ENCODE peak calls at places on chromosome 4, in nine cellular contexts. M is brain microvascular endothelial cell; J is astrocyte of the hippocampus; X is NCI-H460; O is stimulated activated CD4-positive, alpha-beta T cell treated with anti-CD3 and anti-CD28 coated beads, Interleukin-15, amount 100 ng/mL, for 1 hour; Y is lower leg skin; N is DMS 273 treated with DMSO at 0.1 percent for 48 hours; A is HS-5; T is endothelial cell. E is an unnamed sample.

GRCh38 chr4:113008726-113009125 is 40.7 kb upstream of the ANK2 start:
- DNase-seq in O (no peak), Y (no peak), T (no peak), X (no peak), A (no peak), J (no peak), M (no peak), N (no peak), E (no peak)

GRCh38 chr4:113222431-113222979 is 173.1 kb downstream of the ANK2 start:
- DNase-seq in M (peak), O (no peak), Y (no peak), N (no peak), J (peak), T (no peak), A (peak), X (no peak), E (peak)

GRCh38 chr4:110165382-110166285 is 32.8 kb downstream of the ELOVL6 start:
- DNase-seq in M (peak), O (peak), Y (no peak), A (peak), X (peak), T (no peak), J (peak), N (no peak), E (peak)

GRCh38 chr4:23966720-23967119 is 76.9 kb upstream of the PPARGC1A start:
- DNase-seq in A (no peak), N (no peak), T (no peak), X (no peak), J (no peak), M (no peak), O (no peak), Y (no peak), E (no peak)

GRCh38 chr4:106365613-106366012 is 3.0 kb downstream of the GIMD1 start:
- DNase-seq in O (no peak), Y (no peak), T (no peak), M (peak), J (peak), X (peak), N (no peak), A (peak), E (peak)

GRCh38 chr4:13762126-13762525 is 134.6 kb upstream of the BOD1L1 start:
- DNase-seq in A (no peak), J (no peak), N (no peak), T (no peak), X (no peak), M (no peak), O (no peak), Y (no peak), E (no peak)

GRCh38 chr4:16967722-16968121 is 69.3 kb upstream of the LDB2 start:
- DNase-seq in J (no peak), A (no peak), N (no peak), O (no peak), M (no peak), Y (peak), X (no peak), T (no peak), E (peak)

GRCh38 chr4:30600246-30600645 is 119.9 kb upstream of the PCDH7 start:
- DNase-seq in A (peak), T (no peak), J (peak), M (no peak), Y (no peak), N (no peak), O (no peak), X (no peak), E (peak)

GRCh38 chr4:5730993-5731975 is 20.3 kb downstream of the EVC start:
- DNase-seq in Y (no peak), N (no peak), O (no peak), A (no peak), T (no peak), X (no peak), M (no peak), J (no peak), E (no peak)

GRCh38 chr4:10204401-10205058 is 87.9 kb upstream of the WDR1 start:
- DNase-seq in A (no peak), N (no peak), M (no peak), Y (no peak), X (no peak), J (no peak), O (no peak), T (no peak), E (no peak)

GRCh38 chr4:136863756-136864155 is 668.5 kb downstream of the PCDH18 start:
- DNase-seq in T (peak), A (no peak), N (no peak), X (no peak), O (no peak), M (no peak), Y (no peak), J (peak), E (no peak)

GRCh38 chr4:119050501-119051090 is 85.0 kb upstream of the MYOZ2 start:
- DNase-seq in Y (no peak), O (no peak), A (no peak), X (no peak), J (peak), N (no peak), T (no peak), M (no peak), E (no peak)

GRCh38 chr4:14862881-14863280 is 139.4 kb upstream of the CPEB2 start:
- DNase-seq in J (peak), Y (no peak), A (no peak), X (no peak), N (no peak), O (no peak), T (no peak), M (no peak), E (peak)

GRCh38 chr4:106565727-106566126 is 197.1 kb upstream of the GIMD1 start:
- DNase-seq in Y (no peak), O (no peak), A (no peak), X (no peak), T (no peak), N (no peak), J (no peak), M (no peak), E (peak)

GRCh38 chr4:70559216-70559830 is 32.7 kb upstream of the AMBN start:
- DNase-seq in Y (no peak), O (no peak), A (no peak), N (peak), J (peak), T (peak), X (peak), M (peak), E (peak)

GRCh38 chr4:94995684-94996394 is 238.1 kb downstream of the BMPR1B start:
- DNase-seq in M (no peak), T (no peak), N (peak), J (peak), A (no peak), O (no peak), X (no peak), Y (no peak), E (peak)

GRCh38 chr4:2047781-2048581 is 11.1 kb upstream of the NAT8L start:
- DNase-seq in J (no peak), X (no peak), O (no peak), N (no peak), A (no peak), M (no peak), Y (peak), T (no peak), E (no peak)

GRCh38 chr4:81136161-81136910 is 78.7 kb downstream of the PRKG2 start:
- DNase-seq in A (peak), M (peak), Y (no peak), X (no peak), O (no peak), T (no peak), N (no peak), J (peak), E (peak)

GRCh38 chr4:53601251-53601764 is 10.0 kb upstream of the LNX1 start:
- DNase-seq in M (no peak), X (no peak), N (peak), J (no peak), O (no peak), Y (no peak), A (no peak), T (peak), E (no peak)

GRCh38 chr4:61517144-61517543 is 317.0 kb downstream of the ADGRL3 start:
- DNase-seq in Y (no peak), M (no peak), O (no peak), X (no peak), A (no peak), N (no peak), J (no peak), T (peak), E (no peak)

GRCh38 chr4:128338634-128339355 is 51.2 kb upstream of the PGRMC2 start:
- DNase-seq in Y (no peak), O (no peak), M (peak), J (peak), T (no peak), X (no peak), N (no peak), A (peak), E (peak)

GRCh38 chr4:100168521-100168920 is 21.7 kb downstream of the DDIT4L start:
- DNase-seq in T (no peak), O (no peak), X (no peak), A (no peak), J (peak), M (peak), Y (no peak), N (no peak), E (peak)

GRCh38 chr4:6767341-6767724 is 15.2 kb upstream of the KIAA0232 start:
- DNase-seq in M (no peak), N (no peak), Y (no peak), T (no peak), O (no peak), J (no peak), X (no peak), A (no peak), E (no peak)

GRCh38 chr4:60683357-60683756 is 516.8 kb upstream of the ADGRL3 start:
- DNase-seq in Y (no peak), T (no peak), X (no peak), J (peak), N (no peak), A (peak), O (no peak), M (peak), E (peak)

GRCh38 chr4:2811830-2812599 is 19.1 kb downstream of the SH3BP2 start:
- DNase-seq in N (peak), A (peak), X (no peak), T (peak), M (peak), Y (peak), O (peak), J (peak), E (peak)

GRCh38 chr4:184684491-184685189 is 35.1 kb downstream of the PRIMPOL start:
- DNase-seq in O (no peak), A (no peak), T (no peak), J (no peak), N (no peak), Y (no peak), X (no peak), M (peak), E (no peak)

GRCh38 chr4:1544861-1545275 is 138.6 kb upstream of the NKX1-1 start:
- DNase-seq in M (no peak), X (no peak), N (no peak), O (no peak), T (no peak), Y (no peak), J (no peak), A (no peak), E (no peak)

GRCh38 chr4:175369087-175369486 is 443.0 kb downstream of the GPM6A start:
- DNase-seq in X (no peak), M (peak), J (peak), A (peak), T (no peak), N (no peak), Y (no peak), O (no peak), E (peak)

GRCh38 chr4:22986262-22986661 is 293.5 kb downstream of the GBA3 start:
- DNase-seq in O (no peak), J (no peak), T (no peak), Y (no peak), X (no peak), A (no peak), N (no peak), M (no peak), E (no peak)

E was measured in foreskin fibroblast.